ENCODE peak calls at places on chromosomes 3 and 15, in ten cellular contexts. One of them, this sample, is unnamed.

GRCh38 chr3:195698325-195699147 is 22.2 kb upstream of the MUC20 start:
- DNase-seq in endodermal cell: peak; percentile 81
- DNase-seq in choroid plexus epithelial cell: peak; percentile 38
- DNase-seq in H54: no peak
- DNase-seq in lower leg skin: no peak
- DNase-seq in activated CD8-positive, alpha-beta memory T cell treated with anti-CD3 and anti-CD28 coated beads for 4 hours: no peak
- DNase-seq in activated CD4-positive, alpha-beta T cell treated with anti-CD3 and anti-CD28 coated beads, Interleukin-2, amount 10 ng/mL, durations not matched to agents 7 days and 5 days: no peak
- DNase-seq in tibial nerve: no peak
- DNase-seq in ELR: no peak
- DNase-seq in right lobe of liver: no peak
- DNase-seq in this sample: no peak

GRCh38 chr3:57221883-57222282 is 5.6 kb upstream of the APPL1 start:
- DNase-seq in endodermal cell: no peak
- DNase-seq in choroid plexus epithelial cell: peak; percentile 61
- DNase-seq in H54: no peak
- DNase-seq in lower leg skin: no peak
- DNase-seq in activated CD8-positive, alpha-beta memory T cell treated with anti-CD3 and anti-CD28 coated beads for 4 hours: no peak
- DNase-seq in activated CD4-positive, alpha-beta T cell treated with anti-CD3 and anti-CD28 coated beads, Interleukin-2, amount 10 ng/mL, durations not matched to agents 7 days and 5 days: no peak
- DNase-seq in tibial nerve: no peak
- DNase-seq in ELR: no peak
- DNase-seq in right lobe of liver: no peak
- DNase-seq in this sample: no peak

GRCh38 chr15:35289029-35289617 is 204.0 kb upstream of the NANOGP8 start:
- DNase-seq in endodermal cell: no peak
- DNase-seq in choroid plexus epithelial cell: peak; percentile 89
- DNase-seq in H54: peak; percentile 23
- DNase-seq in lower leg skin: no peak
- DNase-seq in activated CD8-positive, alpha-beta memory T cell treated with anti-CD3 and anti-CD28 coated beads for 4 hours: no peak
- DNase-seq in activated CD4-positive, alpha-beta T cell treated with anti-CD3 and anti-CD28 coated beads, Interleukin-2, amount 10 ng/mL, durations not matched to agents 7 days and 5 days: peak; percentile 6
- DNase-seq in tibial nerve: no peak
- DNase-seq in ELR: peak; percentile 71
- DNase-seq in right lobe of liver: no peak
- DNase-seq in this sample: peak; percentile 66

GRCh38 chr3:23442598-23443383 is 239.7 kb downstream of the UBE2E2 start:
- DNase-seq in endodermal cell: no peak
- DNase-seq in choroid plexus epithelial cell: peak; percentile 89
- DNase-seq in H54: no peak
- DNase-seq in lower leg skin: no peak
- DNase-seq in activated CD8-positive, alpha-beta memory T cell treated with anti-CD3 and anti-CD28 coated beads for 4 hours: peak; percentile 0
- DNase-seq in activated CD4-positive, alpha-beta T cell treated with anti-CD3 and anti-CD28 coated beads, Interleukin-2, amount 10 ng/mL, durations not matched to agents 7 days and 5 days: peak; percentile 38
- DNase-seq in tibial nerve: no peak
- DNase-seq in ELR: peak; percentile 67
- DNase-seq in right lobe of liver: no peak
- DNase-seq in this sample: peak; percentile 3

GRCh38 chr3:170584585-170585007 is 1.3 kb downstream of the SLC7A14 start:
- DNase-seq in endodermal cell: peak; percentile 96
- DNase-seq in choroid plexus epithelial cell: peak; percentile 74
- DNase-seq in H54: peak; percentile 47
- DNase-seq in lower leg skin: peak; percentile 22
- DNase-seq in activated CD8-positive, alpha-beta memory T cell treated with anti-CD3 and anti-CD28 coated beads for 4 hours: no peak
- DNase-seq in activated CD4-positive, alpha-beta T cell treated with anti-CD3 and anti-CD28 coated beads, Interleukin-2, amount 10 ng/mL, durations not matched to agents 7 days and 5 days: peak; percentile 67
- DNase-seq in tibial nerve: peak; percentile 37
- DNase-seq in ELR: peak; percentile 79
- DNase-seq in right lobe of liver: peak; percentile 74
- DNase-seq in this sample: peak; percentile 79

GRCh38 chr3:2303567-2303966 is 204.9 kb downstream of the CNTN4 start:
- DNase-seq in endodermal cell: peak; percentile 88
- DNase-seq in choroid plexus epithelial cell: peak; percentile 2
- DNase-seq in H54: no peak
- DNase-seq in lower leg skin: no peak
- DNase-seq in activated CD8-positive, alpha-beta memory T cell treated with anti-CD3 and anti-CD28 coated beads for 4 hours: no peak
- DNase-seq in activated CD4-positive, alpha-beta T cell treated with anti-CD3 and anti-CD28 coated beads, Interleukin-2, amount 10 ng/mL, durations not matched to agents 7 days and 5 days: peak; percentile 8
- DNase-seq in tibial nerve: no peak
- DNase-seq in ELR: no peak
- DNase-seq in right lobe of liver: no peak
- DNase-seq in this sample: peak; percentile 2

GRCh38 chr3:190385835-190386688 is 1.9 kb upstream of the CLDN16 start:
- DNase-seq in endodermal cell: no peak
- DNase-seq in choroid plexus epithelial cell: peak; percentile 97
- DNase-seq in H54: peak; percentile 51
- DNase-seq in lower leg skin: peak; percentile 44
- DNase-seq in activated CD8-positive, alpha-beta memory T cell treated with anti-CD3 and anti-CD28 coated beads for 4 hours: no peak
- DNase-seq in activated CD4-positive, alpha-beta T cell treated with anti-CD3 and anti-CD28 coated beads, Interleukin-2, amount 10 ng/mL, durations not matched to agents 7 days and 5 days: no peak
- DNase-seq in tibial nerve: no peak
- DNase-seq in ELR: peak; percentile 99
- DNase-seq in right lobe of liver: no peak
- DNase-seq in this sample: peak; percentile 60

GRCh38 chr3:13452490-13453335 is 27.4 kb upstream of the HDAC11 start:
- DNase-seq in endodermal cell: peak; percentile 65
- DNase-seq in choroid plexus epithelial cell: peak; percentile 79
- DNase-seq in H54: peak; percentile 33
- DNase-seq in lower leg skin: no peak
- DNase-seq in activated CD8-positive, alpha-beta memory T cell treated with anti-CD3 and anti-CD28 coated beads for 4 hours: no peak
- DNase-seq in activated CD4-positive, alpha-beta T cell treated with anti-CD3 and anti-CD28 coated beads, Interleukin-2, amount 10 ng/mL, durations not matched to agents 7 days and 5 days: peak; percentile 69
- DNase-seq in tibial nerve: no peak
- DNase-seq in ELR: peak; percentile 75
- DNase-seq in right lobe of liver: peak; percentile 57
- DNase-seq in this sample: peak; percentile 39

GRCh38 chr3:184780981-184781515 is 30.9 kb upstream of the VPS8 start:
- DNase-seq in endodermal cell: no peak
- DNase-seq in choroid plexus epithelial cell: no peak
- DNase-seq in H54: no peak
- DNase-seq in lower leg skin: no peak
- DNase-seq in activated CD8-positive, alpha-beta memory T cell treated with anti-CD3 and anti-CD28 coated beads for 4 hours: no peak
- DNase-seq in activated CD4-positive, alpha-beta T cell treated with anti-CD3 and anti-CD28 coated beads, Interleukin-2, amount 10 ng/mL, durations not matched to agents 7 days and 5 days: no peak
- DNase-seq in tibial nerve: no peak
- DNase-seq in ELR: peak; percentile 51
- DNase-seq in right lobe of liver: peak; percentile 44
- DNase-seq in this sample: no peak

GRCh38 chr15:74173545-74174215 is at the start of gene ISLR:
- DNase-seq in endodermal cell: peak; percentile 56
- DNase-seq in choroid plexus epithelial cell: peak; percentile 75
- DNase-seq in H54: no peak
- DNase-seq in lower leg skin: peak; percentile 47
- DNase-seq in activated CD8-positive, alpha-beta memory T cell treated with anti-CD3 and anti-CD28 coated beads for 4 hours: no peak
- DNase-seq in activated CD4-positive, alpha-beta T cell treated with anti-CD3 and anti-CD28 coated beads, Interleukin-2, amount 10 ng/mL, durations not matched to agents 7 days and 5 days: no peak
- DNase-seq in tibial nerve: no peak
- DNase-seq in ELR: no peak
- DNase-seq in right lobe of liver: no peak
- DNase-seq in this sample: peak; percentile 52

GRCh38 chr3:133457465-133458067 is 57.7 kb downstream of the BFSP2 start:
- DNase-seq in endodermal cell: no peak
- DNase-seq in choroid plexus epithelial cell: no peak
- DNase-seq in H54: no peak
- DNase-seq in lower leg skin: no peak
- DNase-seq in activated CD8-positive, alpha-beta memory T cell treated with anti-CD3 and anti-CD28 coated beads for 4 hours: no peak
- DNase-seq in activated CD4-positive, alpha-beta T cell treated with anti-CD3 and anti-CD28 coated beads, Interleukin-2, amount 10 ng/mL, durations not matched to agents 7 days and 5 days: no peak
- DNase-seq in tibial nerve: no peak
- DNase-seq in ELR: peak; percentile 48
- DNase-seq in right lobe of liver: no peak
- DNase-seq in this sample: no peak

GRCh38 chr15:72784233-72784876 is 797 bp upstream of the ADPGK start:
- DNase-seq in endodermal cell: no peak
- DNase-seq in choroid plexus epithelial cell: peak; percentile 92
- DNase-seq in H54: peak; percentile 41
- DNase-seq in lower leg skin: no peak
- DNase-seq in activated CD8-positive, alpha-beta memory T cell treated with anti-CD3 and anti-CD28 coated beads for 4 hours: no peak
- DNase-seq in activated CD4-positive, alpha-beta T cell treated with anti-CD3 and anti-CD28 coated beads, Interleukin-2, amount 10 ng/mL, durations not matched to agents 7 days and 5 days: peak; percentile 72
- DNase-seq in tibial nerve: no peak
- DNase-seq in ELR: peak; percentile 84
- DNase-seq in right lobe of liver: no peak
- DNase-seq in this sample: peak; percentile 77

GRCh38 chr15:25798207-25798931 is 64.8 kb downstream of the ATP10A start:
- DNase-seq in endodermal cell: no peak
- DNase-seq in choroid plexus epithelial cell: no peak
- DNase-seq in H54: no peak
- DNase-seq in lower leg skin: no peak
- DNase-seq in activated CD8-positive, alpha-beta memory T cell treated with anti-CD3 and anti-CD28 coated beads for 4 hours: no peak
- DNase-seq in activated CD4-positive, alpha-beta T cell treated with anti-CD3 and anti-CD28 coated beads, Interleukin-2, amount 10 ng/mL, durations not matched to agents 7 days and 5 days: no peak
- DNase-seq in tibial nerve: no peak
- DNase-seq in ELR: no peak
- DNase-seq in right lobe of liver: no peak
- DNase-seq in this sample: no peak

GRCh38 chr3:135887220-135887619 is 78.3 kb upstream of the PPP2R3A start:
- DNase-seq in endodermal cell: no peak
- DNase-seq in choroid plexus epithelial cell: no peak
- DNase-seq in H54: peak; percentile 40
- DNase-seq in lower leg skin: no peak
- DNase-seq in activated CD8-positive, alpha-beta memory T cell treated with anti-CD3 and anti-CD28 coated beads for 4 hours: no peak
- DNase-seq in activated CD4-positive, alpha-beta T cell treated with anti-CD3 and anti-CD28 coated beads, Interleukin-2, amount 10 ng/mL, durations not matched to agents 7 days and 5 days: no peak
- DNase-seq in tibial nerve: no peak
- DNase-seq in ELR: peak; percentile 94
- DNase-seq in right lobe of liver: no peak
- DNase-seq in this sample: peak; percentile 45

GRCh38 chr3:100256724-100257123 is 4.1 kb upstream of the TBC1D23 start:
- DNase-seq in endodermal cell: no peak
- DNase-seq in choroid plexus epithelial cell: no peak
- DNase-seq in H54: no peak
- DNase-seq in lower leg skin: no peak
- DNase-seq in activated CD8-positive, alpha-beta memory T cell treated with anti-CD3 and anti-CD28 coated beads for 4 hours: no peak
- DNase-seq in activated CD4-positive, alpha-beta T cell treated with anti-CD3 and anti-CD28 coated beads, Interleukin-2, amount 10 ng/mL, durations not matched to agents 7 days and 5 days: no peak
- DNase-seq in tibial nerve: no peak
- DNase-seq in ELR: no peak
- DNase-seq in right lobe of liver: no peak
- DNase-seq in this sample: no peak

GRCh38 chr15:44712108-44713005 is 1.0 kb downstream of the B2M start:
- DNase-seq in endodermal cell: no peak
- DNase-seq in choroid plexus epithelial cell: peak; percentile 93
- DNase-seq in H54: peak; percentile 21
- DNase-seq in lower leg skin: peak; percentile 89
- DNase-seq in activated CD8-positive, alpha-beta memory T cell treated with anti-CD3 and anti-CD28 coated beads for 4 hours: no peak
- DNase-seq in activated CD4-positive, alpha-beta T cell treated with anti-CD3 and anti-CD28 coated beads, Interleukin-2, amount 10 ng/mL, durations not matched to agents 7 days and 5 days: peak; percentile 85
- DNase-seq in tibial nerve: peak; percentile 35
- DNase-seq in ELR: peak; percentile 90
- DNase-seq in right lobe of liver: peak; percentile 65
- DNase-seq in this sample: peak; percentile 50

GRCh38 chr15:94253742-94254141 is 22.4 kb downstream of the MCTP2 start:
- DNase-seq in endodermal cell: no peak
- DNase-seq in choroid plexus epithelial cell: no peak
- DNase-seq in H54: no peak
- DNase-seq in lower leg skin: no peak
- DNase-seq in activated CD8-positive, alpha-beta memory T cell treated with anti-CD3 and anti-CD28 coated beads for 4 hours: no peak
- DNase-seq in activated CD4-positive, alpha-beta T cell treated with anti-CD3 and anti-CD28 coated beads, Interleukin-2, amount 10 ng/mL, durations not matched to agents 7 days and 5 days: no peak
- DNase-seq in tibial nerve: no peak
- DNase-seq in ELR: no peak
- DNase-seq in right lobe of liver: no peak
- DNase-seq in this sample: no peak

GRCh38 chr15:31977812-31978662 is 52.3 kb upstream of the CHRNA7 start:
- DNase-seq in endodermal cell: peak; percentile 94
- DNase-seq in choroid plexus epithelial cell: peak; percentile 41
- DNase-seq in H54: peak; percentile 45
- DNase-seq in lower leg skin: no peak
- DNase-seq in activated CD8-positive, alpha-beta memory T cell treated with anti-CD3 and anti-CD28 coated beads for 4 hours: peak; percentile 9
- DNase-seq in activated CD4-positive, alpha-beta T cell treated with anti-CD3 and anti-CD28 coated beads, Interleukin-2, amount 10 ng/mL, durations not matched to agents 7 days and 5 days: peak; percentile 56
- DNase-seq in tibial nerve: no peak
- DNase-seq in ELR: peak; percentile 41
- DNase-seq in right lobe of liver: peak; percentile 73
- DNase-seq in this sample: peak; percentile 69

GRCh38 chr15:101322849-101323477 is 27.9 kb upstream of the SNRPA1 start:
- DNase-seq in endodermal cell: peak; percentile 17
- DNase-seq in choroid plexus epithelial cell: no peak
- DNase-seq in H54: no peak
- DNase-seq in lower leg skin: no peak
- DNase-seq in activated CD8-positive, alpha-beta memory T cell treated with anti-CD3 and anti-CD28 coated beads for 4 hours: no peak
- DNase-seq in activated CD4-positive, alpha-beta T cell treated with anti-CD3 and anti-CD28 coated beads, Interleukin-2, amount 10 ng/mL, durations not matched to agents 7 days and 5 days: no peak
- DNase-seq in tibial nerve: no peak
- DNase-seq in ELR: no peak
- DNase-seq in right lobe of liver: no peak
- DNase-seq in this sample: no peak

GRCh38 chr3:75295013-75295412 is 369.1 kb upstream of the FRG2C start:
- DNase-seq in endodermal cell: no peak
- DNase-seq in choroid plexus epithelial cell: no peak
- DNase-seq in H54: no peak
- DNase-seq in lower leg skin: no peak
- DNase-seq in activated CD8-positive, alpha-beta memory T cell treated with anti-CD3 and anti-CD28 coated beads for 4 hours: no peak
- DNase-seq in activated CD4-positive, alpha-beta T cell treated with anti-CD3 and anti-CD28 coated beads, Interleukin-2, amount 10 ng/mL, durations not matched to agents 7 days and 5 days: no peak
- DNase-seq in tibial nerve: no peak
- DNase-seq in ELR: no peak
- DNase-seq in right lobe of liver: no peak
- DNase-seq in this sample: no peak

GRCh38 chr3:127172670-127173515 is 20.0 kb upstream of the PRR23E start:
- DNase-seq in endodermal cell: peak; percentile 77
- DNase-seq in choroid plexus epithelial cell: peak; percentile 45
- DNase-seq in H54: peak; percentile 70
- DNase-seq in lower leg skin: no peak
- DNase-seq in activated CD8-positive, alpha-beta memory T cell treated with anti-CD3 and anti-CD28 coated beads for 4 hours: no peak
- DNase-seq in activated CD4-positive, alpha-beta T cell treated with anti-CD3 and anti-CD28 coated beads, Interleukin-2, amount 10 ng/mL, durations not matched to agents 7 days and 5 days: no peak
- DNase-seq in tibial nerve: no peak
- DNase-seq in ELR: peak; percentile 83
- DNase-seq in right lobe of liver: no peak
- DNase-seq in this sample: peak; percentile 83

GRCh38 chr15:80285379-80285778 is 33.4 kb upstream of the CTXND1 start:
- DNase-seq in endodermal cell: no peak
- DNase-seq in choroid plexus epithelial cell: no peak
- DNase-seq in H54: no peak
- DNase-seq in lower leg skin: no peak
- DNase-seq in activated CD8-positive, alpha-beta memory T cell treated with anti-CD3 and anti-CD28 coated beads for 4 hours: no peak
- DNase-seq in activated CD4-positive, alpha-beta T cell treated with anti-CD3 and anti-CD28 coated beads, Interleukin-2, amount 10 ng/mL, durations not matched to agents 7 days and 5 days: no peak
- DNase-seq in tibial nerve: no peak
- DNase-seq in ELR: no peak
- DNase-seq in right lobe of liver: no peak
- DNase-seq in this sample: no peak

GRCh38 chr3:78900426-78900825 is 867.4 kb downstream of the ROBO1 start:
- DNase-seq in endodermal cell: no peak
- DNase-seq in choroid plexus epithelial cell: peak; percentile 51
- DNase-seq in H54: no peak
- DNase-seq in lower leg skin: no peak
- DNase-seq in activated CD8-positive, alpha-beta memory T cell treated with anti-CD3 and anti-CD28 coated beads for 4 hours: no peak
- DNase-seq in activated CD4-positive, alpha-beta T cell treated with anti-CD3 and anti-CD28 coated beads, Interleukin-2, amount 10 ng/mL, durations not matched to agents 7 days and 5 days: no peak
- DNase-seq in tibial nerve: no peak
- DNase-seq in ELR: peak; percentile 34
- DNase-seq in right lobe of liver: no peak
- DNase-seq in this sample: no peak

GRCh38 chr3:140244893-140245292 is 309.9 kb downstream of the CLSTN2 start:
- DNase-seq in endodermal cell: no peak
- DNase-seq in choroid plexus epithelial cell: peak; percentile 14
- DNase-seq in H54: no peak
- DNase-seq in lower leg skin: no peak
- DNase-seq in activated CD8-positive, alpha-beta memory T cell treated with anti-CD3 and anti-CD28 coated beads for 4 hours: no peak
- DNase-seq in activated CD4-positive, alpha-beta T cell treated with anti-CD3 and anti-CD28 coated beads, Interleukin-2, amount 10 ng/mL, durations not matched to agents 7 days and 5 days: no peak
- DNase-seq in tibial nerve: no peak
- DNase-seq in ELR: no peak
- DNase-seq in right lobe of liver: no peak
- DNase-seq in this sample: no peak

GRCh38 chr3:24361661-24362060 is 133.0 kb downstream of the THRB start:
- DNase-seq in endodermal cell: no peak
- DNase-seq in choroid plexus epithelial cell: no peak
- DNase-seq in H54: no peak
- DNase-seq in lower leg skin: no peak
- DNase-seq in activated CD8-positive, alpha-beta memory T cell treated with anti-CD3 and anti-CD28 coated beads for 4 hours: no peak
- DNase-seq in activated CD4-positive, alpha-beta T cell treated with anti-CD3 and anti-CD28 coated beads, Interleukin-2, amount 10 ng/mL, durations not matched to agents 7 days and 5 days: no peak
- DNase-seq in tibial nerve: no peak
- DNase-seq in ELR: no peak
- DNase-seq in right lobe of liver: no peak
- DNase-seq in this sample: no peak

GRCh38 chr3:79245295-79246138 is 522.3 kb downstream of the ROBO1 start:
- DNase-seq in endodermal cell: no peak
- DNase-seq in choroid plexus epithelial cell: no peak
- DNase-seq in H54: no peak
- DNase-seq in lower leg skin: no peak
- DNase-seq in activated CD8-positive, alpha-beta memory T cell treated with anti-CD3 and anti-CD28 coated beads for 4 hours: no peak
- DNase-seq in activated CD4-positive, alpha-beta T cell treated with anti-CD3 and anti-CD28 coated beads, Interleukin-2, amount 10 ng/mL, durations not matched to agents 7 days and 5 days: no peak
- DNase-seq in tibial nerve: no peak
- DNase-seq in ELR: no peak
- DNase-seq in right lobe of liver: no peak
- DNase-seq in this sample: no peak

GRCh38 chr15:76994001-76994400 is 925 bp upstream of the PSTPIP1 start:
- DNase-seq in endodermal cell: peak; percentile 32
- DNase-seq in choroid plexus epithelial cell: no peak
- DNase-seq in H54: peak; percentile 44
- DNase-seq in lower leg skin: no peak
- DNase-seq in activated CD8-positive, alpha-beta memory T cell treated with anti-CD3 and anti-CD28 coated beads for 4 hours: peak; percentile 34
- DNase-seq in activated CD4-positive, alpha-beta T cell treated with anti-CD3 and anti-CD28 coated beads, Interleukin-2, amount 10 ng/mL, durations not matched to agents 7 days and 5 days: peak; percentile 58
- DNase-seq in tibial nerve: no peak
- DNase-seq in ELR: peak; percentile 16
- DNase-seq in right lobe of liver: peak; percentile 70
- DNase-seq in this sample: no peak

GRCh38 chr3:81549831-81550230 is 211.6 kb downstream of the GBE1 start:
- DNase-seq in endodermal cell: no peak
- DNase-seq in choroid plexus epithelial cell: no peak
- DNase-seq in H54: no peak
- DNase-seq in lower leg skin: no peak
- DNase-seq in activated CD8-positive, alpha-beta memory T cell treated with anti-CD3 and anti-CD28 coated beads for 4 hours: no peak
- DNase-seq in activated CD4-positive, alpha-beta T cell treated with anti-CD3 and anti-CD28 coated beads, Interleukin-2, amount 10 ng/mL, durations not matched to agents 7 days and 5 days: no peak
- DNase-seq in tibial nerve: no peak
- DNase-seq in ELR: no peak
- DNase-seq in right lobe of liver: no peak
- DNase-seq in this sample: no peak